ENCODE peak calls at places on chromosomes 6 and 20, in six cellular contexts. Y is Kasumi-1; T is stimulated activated CD8-positive, alpha-beta memory T cell treated with anti-CD3 and anti-CD28 coated beads, Interleukin-2, amount 100 ng/mL, for 1 hour; A is activated CD8-positive, alpha-beta memory T cell treated with anti-CD3 and anti-CD28 coated beads for 48 hours; Q is stimulated activated CD4-positive, alpha-beta T cell treated with anti-CD3 and anti-CD28 coated beads, Interleukin-2, amount 100 ng/mL, for 48 hours; Z is C1 segment of cervical spinal cord. X is an unnamed sample.
A peak's percentile ranks its signal among the peaks of the same experiment; 100 is the strongest.

GRCh38 chr20:25859649-25860530 is 163.2 kb upstream of the ZNF337 start:
- DNase-seq in A (no peak), Q (peak; percentile 66), Z (peak; percentile 53), Y (peak; percentile 47), T (peak; percentile 67), X (peak; percentile 86)

GRCh38 chr6:106973841-106974336 is 640 bp downstream of the CD24 start:
- DNase-seq in Y (no peak), Q (peak; percentile 2), A (peak; percentile 7), Z (no peak), T (no peak), X (no peak)

GRCh38 chr20:43832096-43832816 is 82.4 kb upstream of the TOX2 start:
- DNase-seq in Z (no peak), A (no peak), Y (no peak), T (no peak), Q (no peak), X (no peak)

GRCh38 chr6:69019832-69020231 is 384.8 kb downstream of the ADGRB3 start:
- DNase-seq in Z (no peak), Q (no peak), A (no peak), T (no peak), Y (no peak), X (no peak)

GRCh38 chr6:138026342-138026741 is 80.9 kb downstream of the PERP start:
- DNase-seq in Y (no peak), T (no peak), Z (no peak), Q (no peak), A (no peak), X (no peak)

GRCh38 chr20:8454137-8454712 is 322.2 kb downstream of the PLCB1 start:
- DNase-seq in Y (peak; percentile 65), T (no peak), Q (no peak), Z (no peak), A (no peak), X (no peak)

GRCh38 chr20:64069614-64070243 is 6.7 kb downstream of the TCEA2 start:
- DNase-seq in T (no peak), Z (no peak), A (no peak), Q (no peak), Y (peak; percentile 17), X (no peak)

GRCh38 chr6:156395276-156395675 is 381.9 kb upstream of the ARID1B start:
- DNase-seq in Q (peak; percentile 29), Y (no peak), Z (no peak), A (no peak), T (no peak), X (no peak)

GRCh38 chr20:51036226-51036625 is 13.3 kb upstream of the KCNG1 start:
- DNase-seq in Z (no peak), A (no peak), T (no peak), Y (no peak), Q (no peak), X (no peak)

GRCh38 chr6:137589067-137589848 is 95.1 kb upstream of the OLIG3 start:
- DNase-seq in Y (peak; percentile 34), A (peak; percentile 5), Q (peak; percentile 23), Z (no peak), T (peak; percentile 24), X (no peak)

GRCh38 chr6:25560851-25561250 is 91.2 kb upstream of the SCGN start:
- DNase-seq in Z (no peak), Y (no peak), Q (no peak), A (no peak), T (no peak), X (no peak)

GRCh38 chr20:58719971-58720371 is 27.4 kb downstream of the NPEPL1 start:
- DNase-seq in A (no peak), Q (no peak), T (no peak), Y (no peak), Z (no peak), X (no peak)

GRCh38 chr6:119346450-119346849 is 3.1 kb downstream of the MAN1A1 start:
- DNase-seq in Y (no peak), Z (no peak), Q (no peak), A (no peak), T (no peak), X (no peak)

GRCh38 chr6:35716798-35717197 is 20.0 kb upstream of the ARMC12 start:
- DNase-seq in A (no peak), Z (no peak), Q (no peak), T (no peak), Y (no peak), X (no peak)

GRCh38 chr6:138977242-138977641 is 10.8 kb downstream of the REPS1 start:
- DNase-seq in Q (no peak), T (no peak), Y (no peak), Z (no peak), A (no peak), X (no peak)

GRCh38 chr6:40997256-40997957 is 41.6 kb downstream of the UNC5CL start:
- DNase-seq in Y (no peak), A (no peak), T (no peak), Z (no peak), Q (no peak), X (peak; percentile 9)

GRCh38 chr6:47687432-47687831 is 10.9 kb upstream of the ADGRF4 start:
- DNase-seq in Q (no peak), T (no peak), Y (no peak), A (no peak), Z (no peak), X (no peak)

GRCh38 chr6:170292778-170293164 is 1.9 kb upstream of the DLL1 start:
- DNase-seq in T (no peak), Y (peak; percentile 14), A (no peak), Q (no peak), Z (no peak), X (peak; percentile 82)

GRCh38 chr6:166809721-166810120 is 146.6 kb downstream of the RNASET2 start:
- DNase-seq in T (no peak), Y (no peak), A (no peak), Q (no peak), Z (no peak), X (no peak)

GRCh38 chr6:78810146-78810545 is 57.2 kb upstream of the IRAK1BP1 start:
- DNase-seq in A (no peak), Y (peak; percentile 69), T (no peak), Z (no peak), Q (no peak), X (peak; percentile 15)

GRCh38 chr6:111159628-111160027 is 72.3 kb downstream of the SLC16A10 start:
- DNase-seq in Q (no peak), A (no peak), T (no peak), Y (no peak), Z (no peak), X (no peak)

GRCh38 chr20:50216543-50217206 is 26.0 kb downstream of the CEBPB start:
- DNase-seq in Y (no peak), A (no peak), T (no peak), Z (no peak), Q (no peak), X (no peak)

GRCh38 chr6:170444056-170444505 is 109.0 kb downstream of the PSMB1 start:
- DNase-seq in A (no peak), T (peak; percentile 12), Z (no peak), Y (no peak), Q (no peak), X (no peak)

GRCh38 chr20:20472690-20473274 is 104.9 kb downstream of the INSM1 start:
- DNase-seq in Q (no peak), Y (no peak), Z (no peak), A (no peak), T (no peak), X (no peak)

GRCh38 chr6:43616728-43617472 is 12.2 kb downstream of the GTPBP2 start:
- DNase-seq in Y (no peak), Q (no peak), T (no peak), A (no peak), Z (no peak), X (no peak)

GRCh38 chr6:80003841-80004198 is 629 bp upstream of the TTK start:
- DNase-seq in Q (peak; percentile 9), Y (peak; percentile 82), A (no peak), T (peak; percentile 1), Z (peak; percentile 38), X (no peak)

GRCh38 chr6:163207984-163208383 is 206.5 kb upstream of the QKI start:
- DNase-seq in Y (no peak), Q (no peak), T (no peak), A (no peak), Z (no peak), X (peak; percentile 44)

GRCh38 chr6:15535495-15536200 is 127.2 kb downstream of the DTNBP1 start:
- DNase-seq in T (no peak), Q (no peak), A (no peak), Z (no peak), Y (no peak), X (no peak)